ENCODE peak calls at places on chromosomes 12 and 14, in six cellular contexts. E is mesothelial cell of epicardium; R is fibroblast of lung; T is pancreas; G is CD8-positive, alpha-beta T cell; U is right lobe of liver. B is an unnamed sample.

GRCh38 chr12:104710940-104711725 is 247.0 kb downstream of the SLC41A2 start:
- DNase-seq in U (no peak), T (no peak), R (peak), G (no peak), E (no peak), B (no peak)

GRCh38 chr12:101877816-101878811 is 734 bp downstream of the DRAM1 start:
- DNase-seq in G (no peak), T (no peak), R (peak), E (no peak), U (peak), B (no peak)

GRCh38 chr12:4107436-4107878 is 166.1 kb upstream of the CCND2 start:
- DNase-seq in R (peak), U (peak), G (peak), T (no peak), E (no peak), B (no peak)

GRCh38 chr14:99467338-99468075 is 13.2 kb downstream of the SETD3 start:
- DNase-seq in E (no peak), T (no peak), R (no peak), G (no peak), U (no peak), B (no peak)

GRCh38 chr12:124613151-124613585 is 45.8 kb upstream of the NCOR2 start:
- DNase-seq in T (no peak), R (peak), E (no peak), U (no peak), G (no peak), B (no peak)

GRCh38 chr12:14260011-14260993 is 105.2 kb upstream of the ATF7IP start:
- DNase-seq in E (peak), G (no peak), T (peak), U (peak), R (peak), B (no peak)

GRCh38 chr12:53210843-53211242 is 3.8 kb upstream of the ITGB7 start:
- DNase-seq in G (no peak), E (no peak), T (no peak), R (no peak), U (no peak), B (no peak)

GRCh38 chr12:6465467-6466183 is 4.9 kb downstream of the VAMP1 start:
- DNase-seq in G (peak), E (no peak), T (no peak), R (peak), U (no peak), B (no peak)

GRCh38 chr12:9509464-9510166 is 98.1 kb downstream of the KLRB1 start:
- DNase-seq in R (peak), U (no peak), T (no peak), E (no peak), G (no peak), B (no peak)

DNA sequence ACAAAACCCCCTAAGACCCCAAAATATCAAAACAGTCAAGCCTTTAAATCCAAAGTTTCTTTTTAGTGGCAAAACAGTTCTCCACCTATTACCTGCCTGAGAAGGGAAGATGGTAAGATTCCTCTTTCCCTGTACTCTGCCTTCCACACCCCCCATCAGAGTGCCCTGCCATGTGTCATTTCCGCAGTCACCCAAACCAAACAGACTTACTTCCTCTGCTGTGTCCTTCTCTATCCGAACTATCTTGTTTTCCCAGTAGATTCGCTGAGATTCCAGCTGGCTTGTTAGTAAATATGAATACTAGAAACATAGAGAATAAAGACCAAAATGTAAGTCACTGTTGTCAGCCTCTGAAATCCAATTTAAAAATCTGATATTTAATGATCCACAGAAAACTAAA is 30.4 kb downstream of the BRAP start:
- DNase-seq in U (no peak), G (no peak), E (no peak), T (no peak), R (no peak), B (no peak)
- TF ChIP-seq CTCF in U (no peak), G (no peak), E (no peak), T (no peak), R (no peak), B (no peak)

GRCh38 chr14:105066285-105067071 is 1.2 kb upstream of the GPR132 start:
- DNase-seq in U (peak), R (no peak), T (no peak), E (no peak), G (no peak), B (no peak)
- TF ChIP-seq CTCF in U (no peak), R (no peak), T (no peak), E (no peak), G (no peak), B (no peak)

GRCh38 chr14:39726563-39726962 is 294.3 kb upstream of the FBXO33 start:
- DNase-seq in E (no peak), G (no peak), T (no peak), R (no peak), U (no peak), B (no peak)

GRCh38 chr14:39734306-39734705 is 302.1 kb upstream of the FBXO33 start:
- DNase-seq in U (no peak), G (no peak), E (no peak), R (no peak), T (no peak), B (no peak)

GRCh38 chr14:39733741-39734140 is 301.5 kb upstream of the FBXO33 start:
- DNase-seq in E (no peak), U (no peak), R (no peak), G (no peak), T (no peak), B (no peak)

GRCh38 chr14:39731912-39732311 is 299.7 kb upstream of the FBXO33 start:
- DNase-seq in U (no peak), E (no peak), G (no peak), T (no peak), R (no peak), B (no peak)
- TF ChIP-seq CTCF in U (peak), E (no peak), G (no peak), T (no peak), R (no peak), B (peak)

GRCh38 chr12:113169697-113170096 is 15.6 kb downstream of the DDX54 start:
- DNase-seq in R (no peak), T (no peak), E (no peak), U (no peak), G (no peak), B (no peak)

GRCh38 chr12:113172185-113172584 is 13.1 kb downstream of the DDX54 start:
- DNase-seq in T (no peak), E (no peak), U (no peak), R (no peak), G (no peak), B (no peak)

GRCh38 chr12:113171543-113171942 is 13.7 kb downstream of the DDX54 start:
- DNase-seq in R (no peak), G (no peak), U (no peak), E (no peak), T (no peak), B (no peak)

GRCh38 chr12:113170926-113171325 is 14.4 kb downstream of the DDX54 start:
- DNase-seq in R (no peak), T (no peak), E (no peak), G (no peak), U (no peak), B (no peak)

GRCh38 chr12:113170457-113170856 is 14.8 kb downstream of the DDX54 start:
- DNase-seq in G (no peak), R (no peak), T (no peak), U (no peak), E (no peak), B (no peak)
- TF ChIP-seq CTCF in G (no peak), R (no peak), T (no peak), U (no peak), E (no peak), B (no peak)

GRCh38 chr12:94725375-94726168 is 75.2 kb upstream of the TMCC3 start:
- DNase-seq in U (no peak), R (peak), G (no peak), T (no peak), E (no peak), B (no peak)
- TF ChIP-seq CTCF in U (peak), R (peak), G (no peak), T (no peak), E (no peak), B (peak)

GRCh38 chr14:94769413-94770250 is at the start of gene GSC:
- DNase-seq in E (peak), T (peak), G (no peak), R (no peak), U (no peak), B (no peak)
- TF ChIP-seq CTCF in E (no peak), T (no peak), G (no peak), R (no peak), U (no peak), B (no peak)

DNA sequence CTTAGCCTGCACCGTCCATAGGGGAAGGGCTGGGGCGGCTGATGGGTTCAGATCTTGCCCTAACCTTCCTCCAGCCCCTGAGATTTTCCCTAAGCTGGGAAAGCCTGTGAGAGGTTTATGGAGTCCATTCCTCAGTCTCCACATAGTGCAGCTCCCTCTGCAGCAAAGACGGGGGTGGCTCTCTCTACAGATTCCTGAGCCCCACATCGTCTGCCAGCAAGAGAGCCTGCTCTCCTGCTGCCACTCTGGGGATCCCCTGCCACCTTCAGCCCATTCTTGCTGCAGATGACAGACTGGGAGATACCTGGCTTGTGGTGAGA is 3.1 kb downstream of the SMIM41 start:
- DNase-seq in R (no peak), E (no peak), T (no peak), U (no peak), G (no peak), B (no peak)
- TF ChIP-seq CTCF in R (no peak), E (no peak), T (no peak), U (no peak), G (no peak), B (no peak)

B was measured in chondrocyte.